ENCODE peak calls at places on chromosomes 3 and 15, in eight cellular contexts. Z, X, T, Y, G, O, R and Q are unnamed samples.

GRCh38 chr15:32669870-32670623 is 28.5 kb downstream of the SCG5 start:
- DNase-seq in Z (no peak), X (no peak), T (no peak), Y (no peak), G (peak), O (peak), R (no peak), Q (no peak)

GRCh38 chr15:88616240-88616639 is 4.9 kb upstream of the AEN start:
- DNase-seq in Z (no peak), X (no peak), T (no peak), Y (no peak), G (no peak), O (no peak), R (no peak), Q (no peak)

GRCh38 chr15:84992157-84992940 is 10.7 kb downstream of the PDE8A start:
- DNase-seq in Z (no peak), X (no peak), T (no peak), Y (no peak), G (no peak), O (peak), R (no peak), Q (peak)

GRCh38 chr15:50939911-50940310 is 31.4 kb downstream of the AP4E1 start:
- DNase-seq in Z (no peak), X (no peak), T (no peak), Y (no peak), G (no peak), O (peak), R (no peak), Q (no peak)

GRCh38 chr3:45067486-45067885 is 41.4 kb downstream of the CLEC3B start:
- DNase-seq in Z (no peak), X (no peak), T (no peak), Y (no peak), G (no peak), O (no peak), R (no peak), Q (no peak)

GRCh38 chr15:41727143-41727542 is 47.1 kb upstream of the MAPKBP1 start:
- DNase-seq in Z (no peak), X (no peak), T (no peak), Y (no peak), G (no peak), O (peak), R (no peak), Q (no peak)

GRCh38 chr15:59384507-59384906 is 11.8 kb upstream of the MYO1E start:
- DNase-seq in Z (no peak), X (no peak), T (no peak), Y (no peak), G (no peak), O (no peak), R (no peak), Q (no peak)

GRCh38 chr3:145767909-145768308 is 393.1 kb downstream of the PLOD2 start:
- DNase-seq in Z (no peak), X (no peak), T (no peak), Y (no peak), G (no peak), O (no peak), R (no peak), Q (no peak)

GRCh38 chr15:95684126-95684525 is 646.4 kb upstream of the NR2F2 start:
- DNase-seq in Z (no peak), X (no peak), T (no peak), Y (no peak), G (no peak), O (no peak), R (no peak), Q (no peak)

GRCh38 chr3:147388395-147389264 is 17.7 kb downstream of the ZIC4 start:
- DNase-seq in Z (no peak), X (no peak), T (no peak), Y (no peak), G (no peak), O (no peak), R (no peak), Q (no peak)

GRCh38 chr15:71674354-71674753 is 136.0 kb upstream of the NR2E3 start:
- DNase-seq in Z (no peak), X (no peak), T (no peak), Y (no peak), G (no peak), O (no peak), R (no peak), Q (no peak)

GRCh38 chr3:106836906-106837305 is 540.3 kb upstream of the CCDC54 start:
- DNase-seq in Z (no peak), X (no peak), T (no peak), Y (no peak), G (no peak), O (no peak), R (no peak), Q (no peak)

GRCh38 chr15:64909546-64909945 is 2.2 kb upstream of the ANKDD1A start:
- DNase-seq in Z (no peak), X (no peak), T (no peak), Y (no peak), G (no peak), O (no peak), R (no peak), Q (no peak)

GRCh38 chr15:70795311-70795665 is 31.9 kb upstream of the UACA start:
- DNase-seq in Z (no peak), X (no peak), T (no peak), Y (no peak), G (no peak), O (peak), R (no peak), Q (peak)

GRCh38 chr15:29945943-29946591 is 123.8 kb upstream of the TJP1 start:
- DNase-seq in Z (no peak), X (no peak), T (no peak), Y (no peak), G (no peak), O (peak), R (no peak), Q (no peak)

GRCh38 chr3:190481779-190482178 is 32.1 kb upstream of the TMEM207 start:
- DNase-seq in Z (no peak), X (no peak), T (no peak), Y (no peak), G (no peak), O (no peak), R (no peak), Q (no peak)

GRCh38 chr3:167406876-167407492 is 26.9 kb upstream of the ZBBX start:
- DNase-seq in Z (no peak), X (no peak), T (no peak), Y (peak), G (no peak), O (peak), R (no peak), Q (peak)

GRCh38 chr3:153614563-153614962 is 452.5 kb downstream of the RAP2B start:
- DNase-seq in Z (no peak), X (no peak), T (no peak), Y (no peak), G (no peak), O (peak), R (no peak), Q (no peak)

GRCh38 chr15:35696767-35697231 is 150.8 kb upstream of the DPH6 start:
- DNase-seq in Z (no peak), X (no peak), T (no peak), Y (no peak), G (no peak), O (peak), R (no peak), Q (peak)

GRCh38 chr3:141913150-141913811 is 36.8 kb downstream of the ATP1B3 start:
- DNase-seq in Z (no peak), X (no peak), T (peak), Y (peak), G (no peak), O (peak), R (no peak), Q (peak)

GRCh38 chr15:98898122-98898521 is 109.5 kb downstream of the PGPEP1L start:
- DNase-seq in Z (no peak), X (no peak), T (no peak), Y (no peak), G (no peak), O (no peak), R (no peak), Q (no peak)

GRCh38 chr3:114846252-114846651 is 300.8 kb downstream of the ZBTB20 start:
- DNase-seq in Z (no peak), X (no peak), T (no peak), Y (no peak), G (no peak), O (no peak), R (no peak), Q (no peak)

GRCh38 chr15:56244811-56245576 is 1.3 kb upstream of the RFX7 start:
- DNase-seq in Z (peak), X (no peak), T (peak), Y (peak), G (no peak), O (no peak), R (no peak), Q (no peak)

GRCh38 chr3:44339990-44340389 is 1.4 kb downstream of the TCAIM start:
- DNase-seq in Z (no peak), X (no peak), T (no peak), Y (no peak), G (no peak), O (no peak), R (no peak), Q (no peak)

GRCh38 chr3:64098686-64099085 is 75.4 kb upstream of the PSMD6 start:
- DNase-seq in Z (no peak), X (no peak), T (no peak), Y (no peak), G (no peak), O (no peak), R (no peak), Q (no peak)

GRCh38 chr15:41340189-41340695 is 7.6 kb downstream of the NUSAP1 start:
- DNase-seq in Z (no peak), X (no peak), T (no peak), Y (no peak), G (no peak), O (no peak), R (no peak), Q (no peak)

GRCh38 chr15:75065467-75065850 is 42.1 kb downstream of the PPCDC start:
- DNase-seq in Z (no peak), X (no peak), T (no peak), Y (no peak), G (no peak), O (peak), R (no peak), Q (no peak)
- TF ChIP-seq POLR2A in Z (no peak), X (no peak), T (no peak), Y (no peak), G (no peak), O (no peak), R (no peak), Q (no peak)

GRCh38 chr15:43799209-43799944 is 643 bp downstream of the SERINC4 start:
- DNase-seq in Z (no peak), X (no peak), T (no peak), Y (no peak), G (no peak), O (no peak), R (no peak), Q (no peak)
- TF ChIP-seq POLR2A in Z (no peak), X (no peak), T (no peak), Y (no peak), G (no peak), O (no peak), R (no peak), Q (no peak)

GRCh38 chr15:90903733-90904536 is 833 bp downstream of the MAN2A2 start:
- DNase-seq in Z (peak), X (no peak), T (no peak), Y (no peak), G (no peak), O (no peak), R (no peak), Q (no peak)

GRCh38 chr15:90904746-90905145 is 1.6 kb downstream of the MAN2A2 start:
- DNase-seq in Z (no peak), X (no peak), T (no peak), Y (no peak), G (no peak), O (no peak), R (no peak), Q (no peak)

GRCh38 chr15:90902996-90903732 is at the start of gene MAN2A2:
- DNase-seq in Z (peak), X (no peak), T (peak), Y (peak), G (no peak), O (peak), R (no peak), Q (peak)

GRCh38 chr15:90902656-90902995 is 476 bp upstream of the MAN2A2 start:
- DNase-seq in Z (no peak), X (no peak), T (no peak), Y (no peak), G (no peak), O (no peak), R (no peak), Q (no peak)

DNA sequence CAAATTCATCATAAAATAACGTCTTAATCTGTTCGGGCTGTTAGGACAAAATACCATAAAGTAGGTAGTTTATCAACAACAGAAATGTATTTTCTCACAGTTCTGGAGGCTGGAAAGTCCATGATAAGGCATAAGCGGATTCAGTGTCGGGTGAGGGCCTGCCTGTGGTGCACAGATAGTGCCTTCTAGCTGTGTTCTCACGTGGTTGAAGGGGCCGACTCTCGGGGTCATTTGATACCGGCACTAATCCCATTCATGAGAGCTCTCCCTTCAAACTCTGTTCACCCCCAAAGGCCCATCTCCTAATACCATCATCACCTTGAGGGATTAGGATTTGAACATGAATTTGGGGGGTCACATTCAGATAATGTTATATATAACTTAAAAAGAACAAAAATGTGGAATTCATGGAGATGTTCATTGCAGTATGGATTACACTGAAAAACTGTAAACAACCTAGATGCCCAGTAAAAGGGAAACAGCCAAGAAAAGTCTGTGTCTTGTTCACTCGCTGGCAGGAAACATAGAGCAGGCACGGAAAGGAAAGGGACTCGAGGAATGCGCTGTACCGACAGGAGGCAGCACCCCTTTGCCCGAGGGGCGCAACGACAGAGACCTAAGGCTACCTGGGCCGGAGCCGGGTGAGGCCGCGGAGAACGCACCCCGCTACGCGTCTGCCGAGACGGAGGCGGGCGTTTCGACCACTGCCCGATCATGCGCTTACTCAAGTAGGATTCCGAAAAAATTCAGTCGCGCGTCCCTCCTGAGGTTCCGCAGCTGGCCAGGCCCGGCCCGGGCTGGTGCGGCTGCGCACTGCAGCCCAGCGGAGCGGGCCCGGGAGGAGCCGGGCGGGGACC is 1.1 kb upstream of the MAN2A2 start:
- DNase-seq in Z (peak), X (peak), T (peak), Y (peak), G (peak), O (peak), R (no peak), Q (peak)
- TF ChIP-seq POLR2A in Z (peak), X (no peak), T (peak), Y (peak), G (no peak), O (no peak), R (peak), Q (peak)

DNA sequence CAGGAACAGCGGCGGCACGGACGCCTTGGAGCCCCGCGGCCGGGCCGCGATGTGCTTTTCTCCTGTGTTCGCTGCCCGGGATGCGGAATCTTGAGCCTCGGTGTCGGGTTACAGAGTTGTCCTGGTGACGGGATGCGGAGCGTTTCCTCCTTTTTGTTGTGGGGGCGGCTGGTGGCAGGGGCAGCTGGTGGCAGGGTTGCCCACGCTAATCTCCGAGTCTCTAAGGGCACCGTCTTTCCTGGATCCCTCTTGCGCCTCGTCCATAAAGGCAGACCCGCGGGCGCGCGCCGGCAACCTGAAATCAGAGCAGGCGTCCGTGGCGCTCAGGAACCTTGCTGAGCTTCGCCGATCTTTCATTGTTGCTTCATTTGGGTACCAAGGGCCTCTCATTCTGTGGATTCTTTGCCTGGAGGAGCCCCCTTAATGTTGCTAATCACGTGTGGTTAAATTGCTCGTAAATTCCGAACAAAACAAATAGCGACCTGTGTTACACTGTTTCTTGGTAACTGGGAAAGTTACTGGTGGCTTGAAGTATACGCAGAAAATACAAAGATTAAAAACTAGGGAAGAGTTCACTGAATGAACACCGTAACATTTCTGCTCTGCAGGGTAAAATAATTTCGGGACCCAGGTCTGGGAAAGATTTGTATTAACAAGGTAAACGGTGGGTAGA is 844 bp upstream of the PFN2 start:
- DNase-seq in Z (peak), X (peak), T (peak), Y (peak), G (peak), O (peak), R (no peak), Q (peak)
- TF ChIP-seq POLR2A in Z (no peak), X (no peak), T (peak), Y (no peak), G (no peak), O (no peak), R (no peak), Q (no peak)

GRCh38 chr3:52835766-52836470 is 1.1 kb upstream of the MUSTN1 start:
- DNase-seq in Z (no peak), X (no peak), T (peak), Y (no peak), G (no peak), O (no peak), R (no peak), Q (no peak)

GRCh38 chr3:52836991-52837390 is 2.2 kb upstream of the MUSTN1 start:
- DNase-seq in Z (no peak), X (no peak), T (no peak), Y (no peak), G (no peak), O (no peak), R (no peak), Q (no peak)

GRCh38 chr3:52833202-52833601 is 1.6 kb downstream of the MUSTN1 start:
- DNase-seq in Z (peak), X (no peak), T (no peak), Y (no peak), G (no peak), O (no peak), R (no peak), Q (no peak)

GRCh38 chr3:52836471-52836845 is 1.6 kb upstream of the MUSTN1 start:
- DNase-seq in Z (no peak), X (no peak), T (no peak), Y (no peak), G (no peak), O (no peak), R (no peak), Q (no peak)

DNA sequence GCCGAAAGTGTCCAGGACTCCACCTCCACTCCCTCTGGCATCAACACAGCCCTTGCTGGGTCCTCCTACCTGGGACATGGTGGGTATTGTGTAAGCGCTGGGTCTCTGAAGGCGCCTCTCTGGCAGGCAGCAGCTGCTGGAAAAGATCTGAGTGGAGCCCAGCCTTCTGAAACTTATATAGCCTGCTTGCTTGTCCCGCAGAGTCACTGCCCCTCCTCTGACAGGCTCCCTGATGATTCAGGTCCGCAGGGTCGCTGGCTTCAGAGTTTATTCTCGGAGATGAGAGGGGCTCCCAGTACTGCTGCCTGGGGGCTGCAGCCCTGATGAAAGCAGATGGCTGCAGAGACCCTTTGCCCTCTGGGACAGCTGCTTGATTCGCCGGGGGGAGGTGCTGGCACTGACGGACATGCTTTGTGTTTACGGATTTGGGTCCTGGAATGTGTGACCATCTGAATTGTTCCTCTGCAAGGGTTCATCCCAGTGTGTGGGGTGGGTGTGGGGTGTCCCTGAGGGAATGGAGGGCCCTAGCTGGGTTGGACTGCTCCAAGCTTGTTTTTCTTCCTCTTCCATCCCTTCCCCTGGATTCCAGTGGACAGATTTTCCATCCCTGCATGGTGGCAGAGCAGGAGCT is at the start of gene MUSTN1:
- DNase-seq in Z (no peak), X (no peak), T (no peak), Y (no peak), G (peak), O (peak), R (no peak), Q (no peak)
- TF ChIP-seq POLR2A in Z (no peak), X (no peak), T (no peak), Y (no peak), G (no peak), O (no peak), R (no peak), Q (no peak)

DNA sequence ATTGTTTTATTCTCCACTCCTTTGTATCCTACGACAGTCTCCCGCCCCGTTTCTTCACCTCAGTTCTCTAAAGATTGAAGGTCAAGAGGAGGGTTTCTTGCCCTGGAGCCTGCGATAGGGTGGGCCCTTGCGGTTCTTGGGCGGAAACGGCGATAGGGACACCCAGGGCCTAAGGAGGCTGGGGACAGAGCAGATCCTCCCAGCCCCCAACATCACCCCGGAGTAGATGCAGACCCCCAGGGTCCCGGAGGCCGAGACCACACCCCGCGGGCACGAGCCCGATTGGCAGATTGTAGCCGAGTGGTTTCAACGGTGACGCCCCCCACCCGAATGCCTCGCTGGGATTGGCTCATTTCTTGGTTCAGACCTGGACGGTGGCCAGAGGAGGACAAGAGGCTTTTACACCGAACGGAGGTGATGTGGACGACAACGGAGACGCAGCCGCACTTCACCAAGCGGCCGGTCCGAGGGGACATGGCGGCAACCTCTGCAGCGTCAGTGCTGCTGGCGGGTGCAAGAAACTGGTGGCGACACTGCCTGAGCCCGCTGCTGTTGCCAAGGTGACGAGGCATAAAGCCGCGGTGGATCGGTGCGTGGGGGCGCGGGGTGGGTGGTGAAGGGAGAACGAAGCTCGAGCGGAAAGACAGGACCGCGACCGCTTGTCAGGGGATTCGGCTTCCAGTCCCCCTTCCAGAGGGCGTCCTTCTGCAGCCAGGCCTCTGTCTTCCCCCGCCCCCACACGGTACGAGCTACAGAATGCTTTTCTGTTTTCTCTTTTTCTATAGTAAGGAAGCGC is 19.0 kb upstream of the MCF2L2 start:
- DNase-seq in Z (peak), X (peak), T (peak), Y (peak), G (peak), O (peak), R (peak), Q (peak)
- TF ChIP-seq POLR2A in Z (peak), X (no peak), T (peak), Y (peak), G (no peak), O (no peak), R (no peak), Q (peak)